ENCODE peak calls at places on chromosomes 16 and 17, in ten cellular contexts. J is effector memory CD4-positive, alpha-beta T cell; T is HS-5; A is lower lobe of right lung; B is MM.1S; Z is NCI-H1092 treated with DMSO at 0.1 percent for 48 hours; G is T-helper 2 cell; C is stimulated activated CD4-positive, alpha-beta T cell treated with anti-CD3 and anti-CD28 coated beads, Interleukin-15, amount 100 ng/mL, for 1 hour; R is activated CD4-positive, CD25-positive, alpha-beta regulatory T cell treated with anti-CD3 and anti-CD28 coated beads, Interleukin-2, amount 50 U/mL, for 72 hours; D is activated T-cell treated with anti-CD3 and anti-CD28 coated beads for 4 hours. P is an unnamed sample.

GRCh38 chr16:794091-794842 is 5.8 kb downstream of the CHTF18 start:
- DNase-seq in Z (no peak), D (no peak), J (no peak), C (no peak), T (no peak), R (no peak), G (no peak), B (no peak), A (no peak), P (no peak)

GRCh38 chr17:48878920-48879898 is 13.4 kb upstream of the ATP5MC1 start:
- DNase-seq in Z (peak), G (no peak), J (peak), R (peak), B (peak), D (peak), C (no peak), T (peak), A (no peak), P (peak)

GRCh38 chr17:7561028-7561575 is 617 bp upstream of the SENP3 start:
- DNase-seq in Z (peak), J (peak), C (peak), G (peak), R (peak), T (peak), A (peak), D (peak), B (peak), P (peak)

GRCh38 chr17:38751144-38751802 is 1.3 kb upstream of the PSMB3 start:
- DNase-seq in A (no peak), C (no peak), J (no peak), T (no peak), D (no peak), G (no peak), B (peak), R (no peak), Z (peak), P (no peak)

GRCh38 chr17:77349976-77350830 is 209.4 kb downstream of the SEC14L1 start:
- DNase-seq in Z (no peak), R (no peak), J (no peak), D (no peak), T (no peak), G (no peak), A (no peak), B (no peak), C (no peak), P (peak)

GRCh38 chr17:59863607-59864006 is 29.1 kb downstream of the TUBD1 start:
- DNase-seq in R (no peak), C (no peak), A (no peak), Z (no peak), T (no peak), J (no peak), B (no peak), D (no peak), G (no peak), P (no peak)

GRCh38 chr16:65655802-65656201 is 533.9 kb upstream of the CDH11 start:
- DNase-seq in T (no peak), R (no peak), Z (no peak), B (no peak), J (no peak), D (no peak), C (no peak), A (no peak), G (no peak), P (no peak)

GRCh38 chr17:67942810-67943209 is 53.5 kb downstream of the C17orf58 start:
- DNase-seq in R (no peak), C (no peak), Z (no peak), T (no peak), A (no peak), J (no peak), G (no peak), D (no peak), B (peak), P (peak)

GRCh38 chr17:38748329-38749221 is at the start of gene PCGF2:
- DNase-seq in A (peak), C (no peak), D (no peak), G (no peak), R (no peak), B (no peak), T (peak), Z (peak), J (no peak), P (peak)

GRCh38 chr17:48241131-48241591 is 133.6 kb downstream of the SNX11 start:
- DNase-seq in B (peak), A (no peak), J (no peak), R (no peak), T (peak), C (no peak), Z (peak), G (no peak), D (no peak), P (peak)

GRCh38 chr17:8137645-8138342 is 13.9 kb upstream of the HES7 start:
- DNase-seq in D (no peak), T (no peak), J (no peak), C (no peak), Z (no peak), A (no peak), G (no peak), R (no peak), B (no peak), P (no peak)

GRCh38 chr17:1736348-1737281 is 6.1 kb upstream of the SERPINF2 start:
- DNase-seq in D (no peak), Z (no peak), G (no peak), J (no peak), C (peak), A (peak), T (no peak), R (no peak), B (no peak), P (peak)

GRCh38 chr17:33981713-33982601 is 273.1 kb upstream of the CCL2 start:
- DNase-seq in J (no peak), G (no peak), B (no peak), D (no peak), R (no peak), A (no peak), C (no peak), Z (peak), T (no peak), P (no peak)

GRCh38 chr17:46195939-46196338 is 2.7 kb upstream of the KANSL1 start:
- DNase-seq in D (no peak), A (no peak), J (no peak), R (no peak), C (no peak), G (no peak), B (no peak), T (no peak), Z (no peak), P (no peak)

GRCh38 chr17:4476512-4477070 is 22.1 kb upstream of the SPNS2 start:
- DNase-seq in A (peak), C (no peak), B (no peak), Z (no peak), T (no peak), J (no peak), R (no peak), D (no peak), G (no peak), P (no peak)

GRCh38 chr17:61456688-61457225 is 4.5 kb downstream of the TBX4 start:
- DNase-seq in B (no peak), G (no peak), R (no peak), Z (no peak), J (no peak), A (no peak), T (no peak), C (no peak), D (no peak), P (no peak)

GRCh38 chr17:208429-208828 is 27.0 kb upstream of the DOC2B start:
- DNase-seq in D (no peak), G (no peak), Z (no peak), J (no peak), T (no peak), A (no peak), C (no peak), R (no peak), B (no peak), P (no peak)